ENCODE peak calls at places on chromosomes 5 and 9, in four cellular contexts. T is GM12878, P is HEK293T, W is K562. O is an unnamed sample.

GRCh38 chr5:61674403-61674802 is 342.3 kb downstream of the ZSWIM6 start:
- DNase-seq in T (no peak), P (no peak), W (no peak), O (no peak)

GRCh38 chr9:88173378-88173999 is 35.2 kb upstream of the SPATA31C2 start:
- DNase-seq in T (no peak), P (peak), W (peak), O (peak)

GRCh38 chr5:15737882-15738677 is 238.1 kb downstream of the FBXL7 start:
- DNase-seq in P (no peak), W (no peak), T (no peak), O (no peak)

GRCh38 chr5:67693956-67694564 is 497.5 kb upstream of the CD180 start:
- DNase-seq in P (no peak), W (no peak), T (no peak), O (no peak)

GRCh38 chr5:158923799-158924551 is 175.7 kb downstream of the EBF1 start:
- DNase-seq in T (peak), W (no peak), P (no peak), O (no peak)

GRCh38 chr9:133538851-133539250 is 4.3 kb downstream of the ADAMTSL2 start:
- DNase-seq in T (no peak), P (no peak), W (no peak), O (no peak)

GRCh38 chr5:158852622-158853021 is 247.1 kb downstream of the EBF1 start:
- DNase-seq in T (no peak), W (no peak), P (no peak), O (no peak)

GRCh38 chr5:175133185-175133584 is 310.8 kb downstream of the DRD1 start:
- DNase-seq in P (no peak), W (no peak), T (no peak), O (no peak)

GRCh38 chr5:1312993-1313833 is 18.3 kb upstream of the TERT start:
- DNase-seq in T (peak), W (no peak), P (no peak), O (no peak)

GRCh38 chr5:160605266-160605665 is 183.6 kb downstream of the PTTG1 start:
- DNase-seq in P (no peak), T (no peak), W (no peak), O (no peak)

GRCh38 chr5:55187370-55187769 is 14.4 kb upstream of the CDC20B start:
- DNase-seq in W (peak), P (no peak), T (no peak), O (no peak)

GRCh38 chr5:125700380-125700856 is 722.8 kb upstream of the GRAMD2B start:
- DNase-seq in T (no peak), P (peak), W (no peak), O (peak)

GRCh38 chr9:136198605-136199083 is 6.3 kb downstream of the LHX3 start:
- DNase-seq in P (no peak), W (no peak), T (no peak), O (no peak)

DNA sequence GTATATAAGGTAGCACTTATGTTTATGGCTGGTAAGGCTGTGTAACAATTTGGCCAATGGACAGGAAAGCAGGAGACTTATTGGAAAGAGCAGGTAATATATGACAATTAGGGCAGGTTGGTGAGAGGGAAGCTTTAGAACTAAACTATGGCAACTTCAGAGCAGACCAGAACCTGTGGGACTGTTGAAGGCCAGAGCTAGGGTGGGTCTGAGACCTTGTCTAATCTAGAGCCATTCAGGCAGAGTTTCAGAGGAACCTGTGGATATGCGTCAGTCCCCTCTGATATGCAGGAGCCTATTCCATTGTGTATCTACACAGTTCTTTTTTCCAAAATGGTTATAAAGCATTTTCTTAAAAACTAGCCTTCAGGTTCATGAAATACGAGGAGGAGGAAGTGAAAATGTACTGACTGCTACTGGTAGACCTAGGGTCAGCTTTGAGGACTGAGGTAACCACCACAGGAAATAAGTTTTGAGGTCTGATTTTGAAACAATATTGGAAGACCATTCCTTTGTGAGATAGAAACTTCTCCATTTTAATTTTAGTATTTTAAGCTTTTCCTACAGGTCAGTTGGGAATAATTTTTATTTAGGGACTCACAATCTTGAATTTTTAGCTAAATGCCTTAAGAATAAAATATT is 37.6 kb downstream of the ELL2 start:
- DNase-seq in W (peak), T (peak), P (no peak), O (no peak)
- TF ChIP-seq FOXK2 in W (no peak), T (no peak), P (no peak), O (no peak)

DNA sequence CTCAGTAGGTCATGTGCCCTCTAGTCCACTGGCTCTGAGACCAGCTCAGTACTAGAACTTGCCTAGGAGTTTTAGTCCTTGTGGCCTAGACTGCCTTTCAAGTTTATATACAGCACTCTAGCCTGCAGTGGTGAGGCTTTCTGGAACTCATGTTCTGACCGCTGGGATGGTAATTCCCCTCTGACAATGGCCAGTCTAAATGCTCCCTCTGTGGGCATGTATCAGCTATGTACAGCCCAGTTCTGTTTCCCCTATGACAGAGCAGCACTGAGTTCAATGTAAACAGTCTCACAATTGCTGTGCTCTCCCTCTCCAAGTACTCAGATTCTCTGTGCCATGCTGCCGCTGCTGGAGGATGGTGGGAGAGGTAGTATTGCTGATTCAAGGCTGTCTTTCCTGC is 68.6 kb upstream of the SLC27A6 start:
- DNase-seq in P (no peak), W (no peak), T (no peak), O (no peak)
- TF ChIP-seq FOXK2 in P (no peak), W (no peak), T (no peak), O (no peak)

DNA sequence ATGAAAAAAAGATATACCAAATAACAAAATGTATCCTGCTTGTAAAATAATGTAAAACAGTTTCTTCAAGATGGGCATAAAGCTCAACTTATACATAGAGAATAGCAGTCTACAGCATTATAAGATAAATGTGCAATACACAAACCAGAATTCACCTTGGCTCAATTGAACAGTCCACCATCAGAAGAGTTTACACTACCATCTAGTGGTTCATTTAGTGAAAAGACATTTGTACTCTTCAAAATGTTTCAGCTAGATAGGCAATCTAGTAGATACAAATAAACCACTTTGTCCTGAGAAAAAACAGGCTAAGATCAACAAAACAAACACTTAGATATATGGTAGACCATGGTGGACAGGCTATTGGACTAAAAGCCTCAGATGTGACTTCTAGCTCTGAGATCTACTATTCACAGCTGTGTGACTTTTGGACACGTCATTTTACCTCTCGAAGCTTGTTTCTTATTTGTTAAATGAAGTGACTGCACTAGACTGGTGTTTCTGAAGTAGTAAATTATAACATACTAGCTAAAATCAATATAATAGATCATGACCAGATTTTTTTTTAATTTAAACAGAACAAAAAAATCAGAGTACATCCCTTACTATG is 22.1 kb upstream of the TPD52L3 start:
- DNase-seq in T (peak), W (peak), P (peak), O (peak)
- TF ChIP-seq FOXK2 in T (no peak), W (no peak), P (no peak), O (no peak)

DNA sequence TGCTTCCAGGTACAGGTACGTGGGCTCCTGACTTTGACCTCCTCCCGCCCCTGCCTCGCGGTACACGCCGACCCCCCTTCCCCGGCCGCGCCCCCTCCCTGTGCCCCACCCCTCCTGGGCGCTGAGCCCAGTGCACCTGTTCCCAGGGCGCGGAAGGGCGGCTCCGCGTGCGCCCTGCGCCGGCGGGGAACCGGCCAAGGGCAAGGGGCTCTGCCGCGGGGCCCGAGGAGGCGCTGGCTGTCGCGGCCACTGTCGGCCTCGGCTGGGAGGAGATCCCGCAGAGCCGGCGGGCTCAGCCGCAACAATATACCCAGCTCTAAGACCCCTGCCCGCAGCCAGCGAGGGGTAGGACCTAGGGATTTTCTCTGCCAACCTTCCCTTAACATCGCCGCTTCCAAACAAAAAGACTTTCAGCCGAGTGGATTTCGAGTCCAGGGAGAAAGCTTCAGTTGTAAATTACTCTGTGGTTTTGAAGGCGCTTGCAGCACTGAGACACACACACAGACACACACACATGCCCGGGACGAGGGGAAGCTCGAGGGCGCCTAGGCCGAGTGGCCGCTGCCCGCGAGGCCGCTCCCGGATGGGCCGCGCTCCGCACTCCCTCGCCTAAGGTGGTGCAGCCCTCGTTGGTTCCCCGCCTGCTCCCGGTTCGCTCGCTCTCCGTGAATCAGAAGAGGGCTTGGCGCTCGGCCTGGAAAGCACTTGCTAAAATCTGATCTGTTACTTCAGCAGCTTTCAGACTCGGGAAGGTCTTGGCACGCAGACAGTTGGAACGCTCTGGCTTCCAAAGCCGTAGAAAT is 1.2 kb downstream of the FGF18 start:
- DNase-seq in P (no peak), T (no peak), W (no peak), O (no peak)
- TF ChIP-seq FOXK2 in P (no peak), T (no peak), W (no peak), O (no peak)

GRCh38 chr5:6822556-6823343 is 109.5 kb downstream of the TENT4A start:
- DNase-seq in T (no peak), P (no peak), W (no peak), O (no peak)
- TF ChIP-seq FOXK2 in T (no peak), P (no peak), W (no peak), O (no peak)

GRCh38 chr5:169408735-169409134 is 107.8 kb upstream of the SLIT3 start:
- DNase-seq in T (no peak), P (no peak), W (no peak), O (no peak)
- TF ChIP-seq FOXK2 in T (no peak), P (no peak), W (no peak), O (no peak)

GRCh38 chr5:119327018-119327417 is 28.8 kb upstream of the TNFAIP8 start:
- DNase-seq in P (no peak), T (no peak), W (peak), O (no peak)
- TF ChIP-seq FOXK2 in P (no peak), T (no peak), W (no peak), O (no peak)

O was measured in HepG2.